ENCODE peak calls at places on chromosome 17, in eight cellular contexts. F is PC-9; Z is effector memory CD4-positive, alpha-beta T cell; U is lower lobe of right lung; T is heart right ventricle; C is ascending aorta; M is fibroblast of lung; O is lung. V is an unnamed sample. For H3K4me1, the result is how much of the 10 kb centered on the place peaks cover.

GRCh38 chr17:8326591-8327583 is 12.8 kb upstream of the ODF4 start:
- DNase-seq in Z (no peak), O (no peak), U (no peak), F (no peak), M (peak), T (peak), C (no peak), V (peak)

GRCh38 chr17:35460354-35460851 is 11.8 kb upstream of the SLFN13 start:
- DNase-seq in Z (peak), M (no peak), O (peak), U (peak), C (peak), T (peak), F (peak), V (peak)

GRCh38 chr17:3556905-3557767 is 476 bp downstream of the TRPV3 start:
- DNase-seq in M (no peak), F (no peak), O (no peak), T (no peak), Z (no peak), C (no peak), U (no peak), V (no peak)

GRCh38 chr17:19508327-19508867 is 25.3 kb upstream of the SLC47A1 start:
- DNase-seq in O (peak), F (no peak), M (no peak), C (peak), T (peak), Z (peak), U (no peak), V (peak)

GRCh38 chr17:6066183-6066948 is 3.8 kb upstream of the WSCD1 start:
- DNase-seq in U (no peak), O (no peak), T (no peak), M (no peak), Z (no peak), F (no peak), C (no peak), V (no peak)

GRCh38 chr17:59804910-59805381 is 87.8 kb downstream of the TUBD1 start:
- DNase-seq in T (no peak), C (no peak), O (no peak), Z (no peak), U (no peak), M (peak), F (no peak), V (no peak)

GRCh38 chr17:4625181-4625601 is 16.3 kb downstream of the ALOX15 start:
- DNase-seq in T (no peak), C (no peak), Z (no peak), F (no peak), M (peak), O (no peak), U (no peak), V (no peak)

GRCh38 chr17:39224778-39225307 is 902 bp downstream of the STAC2 start:
- DNase-seq in F (no peak), U (no peak), M (no peak), T (no peak), Z (no peak), C (no peak), O (no peak), V (no peak)

GRCh38 chr17:63483038-63483437 is 6.2 kb downstream of the ACE start:
- DNase-seq in Z (no peak), C (no peak), T (no peak), M (no peak), F (no peak), O (no peak), U (no peak), V (no peak)

GRCh38 chr17:46194393-46195216 is 1.4 kb upstream of the KANSL1 start:
- DNase-seq in F (no peak), M (peak), T (no peak), U (no peak), C (no peak), Z (peak), O (no peak), V (no peak)

GRCh38 chr17:75036643-75037268 is 10.0 kb downstream of the ATP5PD start:
- DNase-seq in O (peak), U (peak), F (no peak), M (peak), C (peak), Z (peak), T (peak), V (peak)

GRCh38 chr17:66351053-66351452 is 48.6 kb downstream of the PRKCA start:
- DNase-seq in Z (no peak), F (no peak), O (peak), T (peak), U (peak), M (no peak), C (no peak), V (peak)

GRCh38 chr17:10099051-10099571 is 99.3 kb downstream of the GAS7 start:
- DNase-seq in O (no peak), U (no peak), C (no peak), T (no peak), F (no peak), Z (no peak), M (peak), V (no peak)

GRCh38 chr17:83018658-83019193 is 60.7 kb upstream of the METRNL start:
- DNase-seq in F (no peak), C (peak), T (no peak), U (no peak), Z (no peak), M (no peak), O (no peak), V (no peak)

GRCh38 chr17:36524428-36524876 is 10.2 kb downstream of the MYO19 start:
- DNase-seq in C (no peak), M (no peak), O (no peak), Z (no peak), F (peak), U (no peak), T (no peak), V (no peak)

GRCh38 chr17:45168991-45169752 is 7.5 kb downstream of the HEXIM2 start:
- DNase-seq in U (no peak), C (no peak), M (no peak), O (no peak), T (no peak), F (no peak), Z (no peak), V (no peak)

GRCh38 chr17:73625975-73626706 is 18.1 kb downstream of the SDK2 start:
- DNase-seq in M (no peak), Z (no peak), O (no peak), T (peak), F (no peak), C (no peak), U (no peak), V (no peak)

GRCh38 chr17:27247071-27247957 is 46.6 kb upstream of the WSB1 start:
- DNase-seq in T (peak), O (peak), F (peak), Z (no peak), U (peak), M (peak), C (peak), V (peak)

GRCh38 chr17:29682054-29682453 is 59.3 kb upstream of the CORO6 start:
- DNase-seq in T (no peak), C (no peak), Z (no peak), M (no peak), O (no peak), U (no peak), F (no peak), V (no peak)

GRCh38 chr17:79623786-79624657 is 13.2 kb upstream of the RBFOX3 start:
- DNase-seq in U (peak), M (no peak), Z (no peak), F (no peak), C (peak), T (peak), O (no peak), V (no peak)

GRCh38 chr17:36877774-36878173 is 59.5 kb upstream of the LHX1 start:
- DNase-seq in U (no peak), M (peak), O (no peak), C (no peak), Z (no peak), F (no peak), T (no peak), V (no peak)

GRCh38 chr17:51164911-51165679 is 1.1 kb upstream of the NME2 start:
- DNase-seq in Z (no peak), C (no peak), T (no peak), O (no peak), F (peak), U (no peak), M (no peak), V (peak)

GRCh38 chr17:44353656-44354331 is 8.7 kb downstream of the GRN start:
- DNase-seq in M (no peak), T (no peak), C (no peak), O (no peak), U (no peak), Z (no peak), F (no peak), V (peak)

GRCh38 chr17:36525113-36525512 is 9.6 kb downstream of the MYO19 start:
- DNase-seq in Z (no peak), T (no peak), M (peak), F (no peak), U (no peak), O (no peak), C (no peak), V (no peak)

GRCh38 chr17:8707591-8708453 is 36.8 kb downstream of the CCDC42 start:
- DNase-seq in Z (no peak), F (no peak), U (no peak), C (peak), M (no peak), T (peak), O (no peak), V (no peak)

GRCh38 chr17:34825102-34825501 is 136.2 kb downstream of the CCT6B start:
- DNase-seq in Z (no peak), C (no peak), T (no peak), O (no peak), M (no peak), F (no peak), U (no peak), V (no peak)

GRCh38 chr17:38559025-38559879 is 46.5 kb downstream of the SRCIN1 start:
- DNase-seq in M (peak), O (peak), U (peak), F (peak), Z (peak), C (peak), T (peak), V (peak)

GRCh38 chr17:12637015-12637414 is 28.7 kb upstream of the MYOCD start:
- DNase-seq in C (peak), Z (no peak), O (no peak), U (no peak), M (peak), F (no peak), T (no peak), V (no peak)

GRCh38 chr17:38761612-38762011 is 9.1 kb downstream of the PSMB3 start:
- DNase-seq in O (no peak), T (no peak), M (peak), F (no peak), C (no peak), U (no peak), Z (no peak), V (no peak)

GRCh38 chr17:8397636-8398035 is at the start of gene RNF222:
- DNase-seq in O (no peak), Z (no peak), M (no peak), U (no peak), F (peak), C (no peak), T (no peak), V (no peak)

GRCh38 chr17:69358688-69359596 is 32.0 kb upstream of the ABCA5 start:
- DNase-seq in U (no peak), C (no peak), M (no peak), Z (no peak), F (no peak), O (no peak), T (no peak), V (no peak)

GRCh38 chr17:80303824-80304223 is 43.2 kb downstream of the RNF213 start:
- DNase-seq in U (no peak), O (no peak), T (no peak), Z (no peak), F (no peak), C (no peak), M (no peak), V (no peak)

GRCh38 chr17:6627019-6627418 is 13.5 kb downstream of the KIAA0753 start:
- DNase-seq in Z (no peak), T (no peak), U (no peak), C (no peak), O (no peak), F (no peak), M (peak), V (no peak)

DNA sequence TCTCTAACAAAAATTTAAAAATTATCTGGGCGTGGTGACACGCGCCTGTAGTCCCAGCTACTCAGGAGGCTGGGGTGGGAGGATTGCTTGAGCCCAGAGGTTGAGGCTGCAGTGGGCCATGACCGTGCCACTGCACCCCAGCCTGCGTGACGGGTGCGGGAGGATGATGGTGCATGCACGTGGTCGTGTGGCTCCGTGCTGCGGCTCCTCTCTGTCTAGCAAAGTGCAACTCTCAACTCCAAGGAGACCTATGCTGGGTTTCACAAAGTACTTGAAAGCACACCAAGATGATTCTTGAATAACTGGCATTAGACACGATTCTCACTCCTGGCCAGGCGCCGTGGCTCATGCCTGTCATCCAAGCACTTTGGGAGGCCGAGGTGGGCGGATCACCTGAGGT is 25.8 kb downstream of the NXN start:
- DNase-seq in C (no peak), T (no peak), M (no peak), Z (no peak), F (no peak), U (peak), O (no peak), V (no peak)
- H3K4me1 ChIP-seq in C (under half), T (under half), M (under half), Z (under half), F (under half), U (under half), O (under half), V (under half)

GRCh38 chr17:31224366-31224765 is 72.7 kb downstream of the OMG start:
- DNase-seq in Z (no peak), T (no peak), U (no peak), F (peak), M (no peak), O (no peak), C (no peak), V (no peak)
- H3K4me1 ChIP-seq in Z (under half), T (under half), U (under half), F (under half), M (under half), O (under half), C (under half), V (under half)

GRCh38 chr17:77286641-77287431 is 146.1 kb downstream of the SEC14L1 start:
- DNase-seq in M (peak), C (peak), F (peak), Z (no peak), U (peak), O (peak), T (peak), V (peak)

GRCh38 chr17:77285594-77286390 is 145.0 kb downstream of the SEC14L1 start:
- DNase-seq in T (peak), Z (no peak), U (peak), M (peak), F (peak), O (peak), C (peak), V (peak)

GRCh38 chr17:77286391-77286640 is 145.5 kb downstream of the SEC14L1 start:
- DNase-seq in C (no peak), Z (no peak), T (no peak), U (no peak), M (no peak), O (no peak), F (no peak), V (no peak)

GRCh38 chr17:77288115-77288619 is 147.4 kb downstream of the SEC14L1 start:
- DNase-seq in T (no peak), C (no peak), M (no peak), O (no peak), Z (no peak), F (no peak), U (no peak), V (peak)

GRCh38 chr17:77287432-77288068 is 146.8 kb downstream of the SEC14L1 start:
- DNase-seq in C (no peak), F (peak), O (no peak), Z (no peak), U (peak), T (peak), M (peak), V (peak)
- H3K4me1 ChIP-seq in C (under half), F (half or more), O (under half), Z (under half), U (under half), T (under half), M (under half), V (half or more)

GRCh38 chr17:81399481-81400153 is 4.4 kb downstream of the BAHCC1 start:
- DNase-seq in Z (no peak), T (no peak), O (no peak), F (no peak), M (no peak), C (no peak), U (no peak), V (peak)

GRCh38 chr17:81402530-81402941 is 7.3 kb downstream of the BAHCC1 start:
- DNase-seq in O (no peak), M (no peak), F (no peak), C (no peak), Z (no peak), U (no peak), T (no peak), V (no peak)

GRCh38 chr17:81400154-81400938 is 5.1 kb downstream of the BAHCC1 start:
- DNase-seq in C (no peak), T (no peak), F (no peak), O (no peak), Z (no peak), U (peak), M (peak), V (peak)

GRCh38 chr17:81401727-81402529 is 6.7 kb downstream of the BAHCC1 start:
- DNase-seq in Z (no peak), M (peak), U (no peak), T (no peak), O (no peak), F (no peak), C (no peak), V (no peak)

GRCh38 chr17:81400939-81401726 is 5.9 kb downstream of the BAHCC1 start:
- DNase-seq in O (no peak), M (peak), Z (no peak), T (no peak), C (no peak), F (no peak), U (no peak), V (no peak)
- H3K4me1 ChIP-seq in O (under half), M (under half), Z (under half), T (half or more), C (under half), F (under half), U (half or more), V (half or more)

GRCh38 chr17:2392252-2393183 is 8.3 kb downstream of the MNT start:
- DNase-seq in U (peak), M (peak), T (peak), O (peak), Z (peak), C (peak), F (peak), V (peak)

GRCh38 chr17:2393954-2394749 is 6.7 kb downstream of the MNT start:
- DNase-seq in M (no peak), F (no peak), T (no peak), U (no peak), C (no peak), Z (no peak), O (no peak), V (no peak)

GRCh38 chr17:2390199-2390880 is 10.5 kb downstream of the MNT start:
- DNase-seq in F (no peak), Z (no peak), M (no peak), O (no peak), T (peak), U (no peak), C (no peak), V (no peak)

GRCh38 chr17:2393184-2393953 is 7.5 kb downstream of the MNT start:
- DNase-seq in M (peak), F (no peak), Z (peak), C (peak), O (peak), T (peak), U (peak), V (peak)

GRCh38 chr17:2391597-2392251 is 9.1 kb downstream of the MNT start:
- DNase-seq in U (no peak), T (no peak), M (no peak), Z (no peak), O (no peak), F (no peak), C (no peak), V (no peak)
- H3K4me1 ChIP-seq in U (half or more), T (half or more), M (under half), Z (under half), O (under half), F (under half), C (under half), V (half or more)

DNA sequence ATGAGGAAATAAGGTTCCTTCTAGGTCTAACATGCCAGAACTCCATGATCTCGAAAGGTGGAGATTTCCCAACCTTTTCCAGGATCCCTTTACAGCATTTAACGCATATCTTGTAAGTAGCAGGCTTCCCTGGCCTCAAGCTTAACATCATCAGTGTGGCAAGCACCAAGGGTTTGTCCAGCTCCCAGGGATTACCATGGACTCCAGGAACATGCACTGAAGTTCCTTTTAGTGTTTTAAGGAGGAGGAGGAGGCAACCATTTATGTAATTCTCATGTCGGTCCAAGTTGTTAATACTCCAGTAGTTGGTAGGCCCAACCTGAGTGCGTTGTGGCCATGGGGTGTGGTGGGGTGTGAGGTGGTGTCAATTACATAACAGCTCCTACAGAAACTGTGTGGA is 11.8 kb upstream of the SKAP1 start:
- DNase-seq in T (no peak), C (no peak), Z (no peak), M (no peak), U (no peak), O (no peak), F (no peak), V (no peak)
- H3K4me1 ChIP-seq in T (under half), C (under half), Z (half or more), M (under half), U (under half), O (under half), F (under half), V (under half)

DNA sequence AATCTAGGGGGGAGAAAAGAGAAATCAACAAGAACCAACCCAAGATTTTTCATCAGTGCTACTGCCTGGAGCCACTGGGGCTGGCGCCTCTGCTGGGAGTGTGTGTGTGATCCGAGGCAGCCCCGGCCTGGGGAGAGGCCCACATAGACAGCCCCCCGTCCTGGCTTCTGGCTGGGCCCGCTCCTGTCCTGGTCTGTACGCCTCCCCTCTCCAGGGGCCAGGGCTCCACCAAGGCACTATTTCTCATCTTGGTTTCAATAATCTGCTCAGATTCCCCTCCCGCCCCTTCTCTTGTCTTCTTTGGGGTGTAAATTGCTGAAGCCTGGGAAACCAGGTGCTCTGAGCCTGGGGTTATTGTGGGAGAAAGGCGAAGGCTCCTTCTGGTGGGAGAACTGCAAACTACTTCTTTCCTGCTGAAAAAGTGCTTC is 7.8 kb downstream of the BAHCC1 start:
- DNase-seq in M (no peak), F (no peak), U (no peak), C (no peak), O (no peak), T (no peak), Z (no peak), V (no peak)
- H3K4me1 ChIP-seq in M (under half), F (under half), U (half or more), C (under half), O (under half), T (half or more), Z (under half), V (under half)

GRCh38 chr17:64694207-64694606 is 32.1 kb upstream of the SMURF2 start:
- DNase-seq in F (peak), U (peak), T (peak), M (peak), Z (no peak), O (peak), C (peak), V (peak)
- H3K4me1 ChIP-seq in F (under half), U (under half), T (under half), M (under half), Z (under half), O (under half), C (under half), V (under half)

V was measured in body of pancreas.